ENCODE peak calls at places on chromosome 1, in seven cellular contexts. O is epithelial cell of esophagus, W is transverse colon, D is mucosa of descending colon, R is heart left ventricle, N is uterus, I is tibial artery. U is an unnamed sample.

GRCh38 chr1:212860713-212861581 is 2.9 kb downstream of the FLVCR1 start:
- DNase-seq in O (no peak), W (no peak), D (no peak), R (no peak), N (no peak), I (no peak), U (no peak)

GRCh38 chr1:228544921-228545591 is 57.9 kb downstream of the RNF187 start:
- DNase-seq in O (no peak), W (no peak), D (no peak), R (no peak), N (no peak), I (peak; percentile 2), U (no peak)

GRCh38 chr1:59730759-59731478 is 83.8 kb upstream of the HOOK1 start:
- DNase-seq in O (peak; percentile 95), W (peak; percentile 78), D (peak; percentile 77), R (peak; percentile 64), N (peak; percentile 91), I (peak; percentile 90), U (peak; percentile 58)

GRCh38 chr1:212712451-212713303 is 13.0 kb upstream of the BATF3 start:
- DNase-seq in O (peak; percentile 66), W (no peak), D (no peak), R (no peak), N (no peak), I (no peak), U (no peak)

GRCh38 chr1:17603091-17603841 is 63.8 kb downstream of the ARHGEF10L start:
- DNase-seq in O (no peak), W (peak; percentile 48), D (peak; percentile 63), R (no peak), N (no peak), I (no peak), U (no peak)

GRCh38 chr1:173240609-173241008 is 33.5 kb upstream of the TNFSF4 start:
- DNase-seq in O (no peak), W (no peak), D (no peak), R (no peak), N (no peak), I (no peak), U (no peak)

GRCh38 chr1:215749423-215749822 is 182.3 kb downstream of the KCTD3 start:
- DNase-seq in O (peak; percentile 18), W (no peak), D (no peak), R (no peak), N (no peak), I (no peak), U (no peak)

GRCh38 chr1:10267319-10267718 is 56.9 kb downstream of the KIF1B start:
- DNase-seq in O (no peak), W (no peak), D (no peak), R (no peak), N (no peak), I (no peak), U (no peak)

GRCh38 chr1:222750651-222751050 is 13.6 kb downstream of the FAM177B start:
- DNase-seq in O (no peak), W (no peak), D (no peak), R (no peak), N (no peak), I (no peak), U (no peak)

GRCh38 chr1:214021321-214021720 is 33.5 kb downstream of the PROX1 start:
- DNase-seq in O (no peak), W (no peak), D (no peak), R (no peak), N (no peak), I (no peak), U (no peak)

GRCh38 chr1:159936284-159936904 is 9.0 kb downstream of the IGSF9 start:
- DNase-seq in O (peak; percentile 70), W (peak; percentile 91), D (peak; percentile 93), R (peak; percentile 74), N (peak; percentile 65), I (no peak), U (peak; percentile 81)

GRCh38 chr1:150320667-150320978 is 710 bp upstream of the PRPF3 start:
- DNase-seq in O (no peak), W (no peak), D (peak; percentile 42), R (no peak), N (no peak), I (no peak), U (no peak)

GRCh38 chr1:192904438-192904895 is 95.6 kb downstream of the RGS2 start:
- DNase-seq in O (peak; percentile 82), W (no peak), D (peak; percentile 18), R (no peak), N (no peak), I (peak; percentile 71), U (no peak)

GRCh38 chr1:233681285-233681684 is 67.4 kb downstream of the KCNK1 start:
- DNase-seq in O (no peak), W (no peak), D (no peak), R (no peak), N (no peak), I (no peak), U (no peak)
- H3K4me3 ChIP-seq in O (no peak overlapping the region), W (no peak overlapping the region), D (no peak overlapping the region), R (no peak overlapping the region), N (no peak overlapping the region), I (no peak overlapping the region), U (no peak overlapping the region)

GRCh38 chr1:161934278-161934608 is 89.4 kb downstream of the OLFML2B start:
- DNase-seq in O (no peak), W (no peak), D (no peak), R (no peak), N (no peak), I (no peak), U (no peak)
- H3K4me3 ChIP-seq in O (no peak overlapping the region), W (no peak overlapping the region), D (no peak overlapping the region), R (no peak overlapping the region), N (no peak overlapping the region), I (no peak overlapping the region), U (no peak overlapping the region)

DNA sequence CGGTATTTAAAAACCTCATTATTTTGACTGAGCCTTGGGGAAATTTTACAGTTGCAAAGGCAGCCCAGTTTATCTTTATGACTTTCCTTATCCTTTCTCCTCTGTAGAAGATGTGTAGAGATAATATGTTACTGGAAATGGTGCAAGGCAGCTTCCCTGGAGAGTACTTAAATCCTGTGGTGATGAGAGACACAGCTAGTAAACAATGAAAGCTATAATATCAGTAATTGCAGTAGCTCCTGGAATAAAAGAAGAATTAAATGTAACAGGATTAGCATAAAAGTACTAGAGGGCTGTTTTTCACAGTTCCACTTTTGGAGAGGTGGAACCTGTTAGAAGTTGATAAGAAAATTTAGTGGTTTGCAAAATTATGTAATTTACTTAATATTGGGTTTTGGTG is 15.5 kb upstream of the EDEM3 start:
- DNase-seq in O (no peak), W (no peak), D (no peak), R (no peak), N (no peak), I (no peak), U (no peak)
- H3K4me3 ChIP-seq in O (no peak overlapping the region), W (no peak overlapping the region), D (no peak overlapping the region), R (no peak overlapping the region), N (no peak overlapping the region), I (no peak overlapping the region), U (no peak overlapping the region)

GRCh38 chr1:45622891-45623394 is 911 bp downstream of the CCDC17 start:
- DNase-seq in O (no peak), W (no peak), D (no peak), R (peak; percentile 35), N (no peak), I (peak; percentile 68), U (no peak)

GRCh38 chr1:45621501-45621836 is 2.4 kb downstream of the CCDC17 start:
- DNase-seq in O (no peak), W (no peak), D (no peak), R (peak; percentile 34), N (no peak), I (no peak), U (no peak)

GRCh38 chr1:45621895-45622266 is 2.0 kb downstream of the CCDC17 start:
- DNase-seq in O (no peak), W (no peak), D (no peak), R (no peak), N (no peak), I (no peak), U (no peak)

GRCh38 chr1:45620588-45621500 is 3.0 kb downstream of the CCDC17 start:
- DNase-seq in O (no peak), W (no peak), D (no peak), R (no peak), N (no peak), I (no peak), U (no peak)

GRCh38 chr1:45622267-45622890 is 1.5 kb downstream of the CCDC17 start:
- DNase-seq in O (no peak), W (no peak), D (no peak), R (no peak), N (no peak), I (peak; percentile 67), U (no peak)
- H3K4me3 ChIP-seq in O (no peak overlapping the region), W (no peak overlapping the region), D (no peak overlapping the region), R (peak overlapping the region; percentile 31), N (peak overlapping the region; percentile 35), I (peak overlapping the region; percentile 45), U (no peak overlapping the region)

GRCh38 chr1:84844094-84844493 is 48.9 kb downstream of the LPAR3 start:
- DNase-seq in O (no peak), W (no peak), D (no peak), R (no peak), N (no peak), I (no peak), U (no peak)

GRCh38 chr1:84842748-84843231 is 50.2 kb downstream of the LPAR3 start:
- DNase-seq in O (peak; percentile 95), W (no peak), D (no peak), R (no peak), N (no peak), I (no peak), U (no peak)

GRCh38 chr1:84839544-84839943 is 53.5 kb downstream of the LPAR3 start:
- DNase-seq in O (no peak), W (no peak), D (no peak), R (no peak), N (no peak), I (no peak), U (no peak)

GRCh38 chr1:84840346-84840745 is 52.7 kb downstream of the LPAR3 start:
- DNase-seq in O (no peak), W (no peak), D (no peak), R (no peak), N (no peak), I (no peak), U (no peak)

DNA sequence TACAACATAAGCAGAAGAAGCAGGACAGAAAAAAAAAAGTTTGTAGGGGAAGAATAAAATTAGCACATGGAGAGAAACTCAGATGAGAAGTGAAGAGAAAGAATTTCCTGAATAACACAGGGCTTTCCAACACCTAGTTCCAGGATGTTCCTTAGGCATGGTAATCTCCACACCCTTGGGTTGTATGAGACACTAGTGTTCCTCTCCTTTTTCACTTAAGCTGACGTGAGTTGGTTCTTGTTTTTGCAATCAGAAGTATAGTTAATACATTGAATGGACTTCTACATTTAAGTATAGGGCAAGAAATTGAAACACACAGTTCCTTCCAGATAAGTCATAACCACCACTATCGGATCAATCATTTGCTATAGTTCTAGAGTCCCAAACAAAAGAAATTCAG is 51.0 kb downstream of the LPAR3 start:
- DNase-seq in O (peak; percentile 55), W (no peak), D (no peak), R (no peak), N (no peak), I (no peak), U (no peak)
- H3K4me3 ChIP-seq in O (no peak overlapping the region), W (no peak overlapping the region), D (no peak overlapping the region), R (no peak overlapping the region), N (no peak overlapping the region), I (no peak overlapping the region), U (no peak overlapping the region)

U was measured in lung.